ENCODE peak calls at places on chromosome 4, in eight cellular contexts. W is colonic mucosa; Q is CD4-positive, CD25-positive, alpha-beta regulatory T cell; M is body of pancreas; V is neural progenitor cell; L is stomach; O is upper lobe of right lung; D is fibroblast of lung. R is an unnamed sample. For H3K9me3, the result is how much of the 10 kb centered on the place peaks cover.

GRCh38 chr4:187017156-187017555 is 293.5 kb upstream of the FAT1 start:
- DNase-seq in W (no peak), Q (no peak), M (no peak), V (peak), L (no peak), O (no peak), D (no peak), R (no peak)

GRCh38 chr4:38872620-38873019 is 5.0 kb downstream of the FAM114A1 start:
- DNase-seq in W (peak), Q (no peak), M (peak), V (no peak), L (peak), O (no peak), D (peak), R (peak)

GRCh38 chr4:7212101-7212674 is 19.9 kb downstream of the SORCS2 start:
- DNase-seq in W (no peak), Q (no peak), M (no peak), V (no peak), L (no peak), O (no peak), D (no peak), R (no peak)

GRCh38 chr4:119210760-119211159 is 1.8 kb upstream of the USP53 start:
- DNase-seq in W (no peak), Q (no peak), M (no peak), V (no peak), L (no peak), O (no peak), D (no peak), R (no peak)

GRCh38 chr4:38046735-38047487 is 86.7 kb downstream of the PTTG2 start:
- DNase-seq in W (no peak), Q (no peak), M (no peak), V (peak), L (no peak), O (no peak), D (peak), R (no peak)

GRCh38 chr4:8240211-8241041 is 29.1 kb upstream of the HTRA3 start:
- DNase-seq in W (no peak), Q (no peak), M (no peak), V (no peak), L (no peak), O (no peak), D (no peak), R (no peak)

GRCh38 chr4:48237996-48238645 is 31.5 kb downstream of the TEC start:
- DNase-seq in W (no peak), Q (no peak), M (no peak), V (no peak), L (no peak), O (no peak), D (no peak), R (peak)

GRCh38 chr4:53654300-53654758 is 63.0 kb upstream of the LNX1 start:
- DNase-seq in W (no peak), Q (no peak), M (peak), V (no peak), L (peak), O (no peak), D (peak), R (no peak)

GRCh38 chr4:6227412-6228157 is 27.2 kb upstream of the JAKMIP1 start:
- DNase-seq in W (no peak), Q (no peak), M (no peak), V (no peak), L (peak), O (peak), D (no peak), R (no peak)

GRCh38 chr4:13399257-13399656 is 84.9 kb downstream of the RAB28 start:
- DNase-seq in W (no peak), Q (no peak), M (no peak), V (no peak), L (no peak), O (no peak), D (peak), R (no peak)

GRCh38 chr4:11471613-11472012 is 42.9 kb upstream of the HS3ST1 start:
- DNase-seq in W (peak), Q (peak), M (no peak), V (no peak), L (no peak), O (no peak), D (no peak), R (peak)

GRCh38 chr4:145418739-145419138 is 62.9 kb upstream of the SMAD1 start:
- DNase-seq in W (no peak), Q (no peak), M (no peak), V (no peak), L (no peak), O (no peak), D (peak), R (no peak)
- H3K9me3 ChIP-seq in W (under half), Q (under half), M (under half), V (under half), L (under half), O (under half), D (under half), R (under half)

DNA sequence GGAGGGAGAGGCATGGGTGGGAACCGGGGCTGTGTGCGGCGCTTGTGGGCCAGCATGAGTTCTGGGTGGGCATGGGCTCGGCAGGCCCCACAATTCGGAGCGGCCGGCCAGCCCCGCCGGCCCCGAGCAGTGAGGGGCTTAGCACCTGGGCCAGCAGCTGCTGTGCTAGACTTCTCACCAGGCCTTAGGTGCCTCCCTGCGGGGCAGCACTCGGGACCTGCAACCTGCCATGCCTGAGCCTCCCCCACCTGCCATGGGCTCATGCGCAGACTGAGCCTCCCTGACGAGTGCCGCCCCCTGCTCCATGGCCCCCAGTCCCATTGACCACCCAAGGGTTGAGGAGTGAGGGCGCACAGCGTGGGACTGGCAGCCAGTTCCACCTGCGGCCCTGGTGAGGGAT is 573.9 kb downstream of the TMA16 start:
- DNase-seq in W (no peak), Q (no peak), M (no peak), V (no peak), L (no peak), O (peak), D (no peak), R (no peak)
- H3K9me3 ChIP-seq in W (under half), Q (under half), M (under half), V (under half), L (under half), O (under half), D (under half), R (under half)

GRCh38 chr4:110640608-110641007 is 17.7 kb upstream of the PITX2 start:
- DNase-seq in W (no peak), Q (no peak), M (no peak), V (peak), L (no peak), O (no peak), D (no peak), R (no peak)
- H3K9me3 ChIP-seq in W (under half), Q (under half), M (under half), V (under half), L (under half), O (under half), D (under half), R (under half)

DNA sequence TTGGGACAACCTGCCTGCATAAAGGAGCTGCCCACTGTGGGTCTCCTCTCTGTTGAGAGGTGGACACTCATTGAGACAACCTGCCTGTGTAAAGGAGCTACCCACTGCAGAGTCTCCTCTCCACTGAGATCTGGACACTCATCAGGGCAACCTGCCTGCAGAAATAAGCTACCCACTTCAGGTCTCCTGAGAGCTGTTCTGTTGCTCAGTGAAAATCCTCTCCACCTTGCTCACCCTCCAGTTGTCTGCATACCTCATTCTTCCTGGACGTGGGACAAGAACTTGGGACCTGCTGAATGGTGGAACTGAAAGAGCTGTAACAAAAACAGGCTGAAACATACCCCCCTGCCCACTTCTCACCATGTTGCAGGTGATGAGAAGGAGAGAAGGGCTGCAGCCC is 59.9 kb upstream of the CDKN2AIP start:
- DNase-seq in W (no peak), Q (no peak), M (no peak), V (no peak), L (no peak), O (no peak), D (no peak), R (no peak)
- H3K9me3 ChIP-seq in W (under half), Q (under half), M (under half), V (under half), L (under half), O (under half), D (under half), R (under half)

DNA sequence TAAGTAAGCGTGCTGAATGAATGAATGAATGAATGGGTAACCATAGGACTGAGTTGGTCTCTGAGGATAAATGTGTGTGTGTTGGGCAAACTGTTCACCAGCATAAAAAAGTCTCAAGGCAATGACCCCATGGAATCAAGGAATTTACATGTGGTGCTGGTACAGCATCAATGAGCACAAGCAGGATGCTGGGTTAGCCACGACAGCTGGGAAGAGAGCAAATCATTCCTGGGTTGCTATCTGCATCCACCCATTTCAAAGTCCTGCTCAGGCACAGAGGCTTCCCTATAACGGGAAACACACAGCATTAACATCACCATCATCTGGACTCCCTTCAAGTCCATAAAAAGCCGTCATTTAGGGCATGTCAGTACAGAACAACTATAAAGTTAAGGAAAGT is 41.7 kb downstream of the CCDC149 start:
- DNase-seq in W (no peak), Q (no peak), M (no peak), V (no peak), L (no peak), O (no peak), D (no peak), R (no peak)
- H3K9me3 ChIP-seq in W (under half), Q (under half), M (under half), V (under half), L (under half), O (under half), D (under half), R (under half)

DNA sequence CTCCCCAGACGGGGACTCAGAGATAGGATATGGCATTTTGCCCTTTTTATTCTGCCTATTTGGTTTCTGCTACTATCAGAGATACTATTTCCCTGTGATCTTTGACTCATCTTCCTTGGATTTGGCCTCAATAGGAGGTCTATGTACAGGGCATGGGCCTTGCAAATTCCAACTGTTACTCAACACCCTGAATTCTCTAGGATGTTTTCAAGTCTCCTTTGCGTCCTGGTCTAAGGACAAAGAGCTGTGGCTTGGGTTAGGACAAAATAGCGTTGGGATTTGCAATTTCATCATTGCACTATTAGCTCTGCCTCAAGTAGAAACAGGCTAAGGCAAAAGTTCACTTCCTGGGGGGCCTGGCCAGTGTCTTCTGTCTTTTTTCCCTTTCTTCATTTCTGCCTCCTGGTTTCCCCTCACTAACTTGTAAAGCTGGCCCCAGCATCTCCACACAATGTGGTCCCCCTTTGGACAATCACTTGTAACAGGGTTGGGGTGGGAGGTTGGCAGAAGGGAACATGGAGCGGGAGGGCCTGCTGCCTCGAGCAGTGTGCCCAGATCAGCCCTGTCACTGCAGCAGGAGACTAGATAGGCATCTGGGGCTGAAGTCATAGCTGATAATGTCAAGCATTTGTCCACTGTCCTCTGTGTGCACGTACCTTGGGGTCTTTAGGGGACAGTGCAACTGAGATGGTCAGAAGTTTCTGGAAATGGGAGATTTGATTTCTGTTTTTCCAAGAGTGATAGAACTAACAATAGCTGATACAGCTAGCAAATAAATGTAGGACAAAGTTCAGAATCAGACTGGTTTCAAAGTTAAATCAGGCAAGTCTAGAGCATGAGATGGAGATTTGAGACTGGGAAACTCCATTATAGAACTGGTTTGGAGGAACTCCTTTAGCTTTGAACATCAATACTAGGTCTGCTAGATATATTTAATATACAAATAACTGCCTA is 25.8 kb upstream of the STBD1 start:
- DNase-seq in W (no peak), Q (no peak), M (no peak), V (no peak), L (no peak), O (no peak), D (no peak), R (peak)
- H3K9me3 ChIP-seq in W (under half), Q (under half), M (under half), V (under half), L (under half), O (under half), D (under half), R (under half)

GRCh38 chr4:190016369-190017289 is 10.4 kb downstream of the FRG2 start:
- DNase-seq in W (no peak), Q (no peak), M (no peak), V (peak), L (no peak), O (no peak), D (no peak), R (no peak)

GRCh38 chr4:190018201-190018920 is 8.7 kb downstream of the FRG2 start:
- DNase-seq in W (no peak), Q (no peak), M (no peak), V (no peak), L (no peak), O (no peak), D (no peak), R (no peak)

GRCh38 chr4:190015538-190016368 is 11.3 kb downstream of the FRG2 start:
- DNase-seq in W (no peak), Q (no peak), M (no peak), V (peak), L (no peak), O (no peak), D (no peak), R (no peak)

GRCh38 chr4:190017357-190018200 is 9.5 kb downstream of the FRG2 start:
- DNase-seq in W (no peak), Q (no peak), M (no peak), V (peak), L (no peak), O (no peak), D (no peak), R (no peak)

DNA sequence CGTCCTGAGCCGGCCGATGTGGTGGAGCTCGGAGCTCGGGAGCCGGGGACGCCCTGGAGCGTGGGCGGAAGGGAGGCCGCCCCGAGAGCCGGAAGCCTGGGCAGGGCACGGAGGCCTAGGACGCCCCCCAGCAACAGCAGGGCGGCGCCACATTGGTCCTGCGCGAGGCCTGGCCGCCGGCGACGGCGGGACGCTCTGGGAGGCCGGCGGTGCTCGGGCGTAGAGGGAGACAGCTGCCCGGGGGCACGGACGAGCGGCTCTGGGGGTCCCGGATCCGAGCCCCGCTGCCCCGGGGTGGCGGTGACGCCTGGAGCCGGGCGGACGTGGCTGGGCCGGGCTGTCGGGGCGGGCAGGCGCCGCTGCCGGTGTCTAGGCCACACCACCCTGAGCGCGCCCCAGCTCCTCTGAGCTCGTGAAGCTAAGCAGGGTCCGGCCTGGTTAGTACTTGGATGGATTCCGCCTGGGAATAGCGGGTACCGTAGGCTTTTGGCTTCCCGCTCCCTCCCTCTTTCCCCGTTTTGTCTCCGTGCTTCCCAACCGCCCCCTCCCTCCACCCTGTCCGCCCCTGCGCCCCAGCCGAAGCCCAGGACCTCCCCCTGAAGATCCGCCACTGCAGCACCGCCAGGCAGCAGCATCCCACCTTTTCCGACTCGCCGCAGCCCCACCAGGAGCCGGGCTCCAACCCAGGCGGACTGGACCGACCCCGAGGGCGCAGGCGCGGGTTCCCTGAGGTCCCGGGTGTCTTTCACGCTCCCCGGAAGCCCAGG is 12.1 kb downstream of the FRG2 start:
- DNase-seq in W (no peak), Q (no peak), M (no peak), V (peak), L (no peak), O (no peak), D (no peak), R (no peak)
- H3K9me3 ChIP-seq in W (under half), Q (under half), M (under half), V (under half), L (under half), O (under half), D (under half), R (under half)

R was measured in small intestine.